ENCODE peak calls at places on chromosomes 1 and 21, in four cellular contexts. N is psoas muscle, X is PC-9, O is breast epithelium. K is an unnamed sample.

GRCh38 chr1:244151558-244151957 is 100.5 kb downstream of the ZBTB18 start:
- DNase-seq in N (no peak), X (no peak), O (no peak), K (no peak)

GRCh38 chr1:228364068-228364705 is 42.4 kb downstream of the TRIM11 start:
- DNase-seq in N (peak; percentile 50), X (no peak), O (no peak), K (no peak)

GRCh38 chr1:184212649-184213314 is 161.3 kb downstream of the TSEN15 start:
- DNase-seq in N (no peak), X (peak; percentile 82), O (peak; percentile 65), K (no peak)

GRCh38 chr21:26389971-26390641 is 183.0 kb downstream of the CYYR1 start:
- DNase-seq in N (no peak), X (peak; percentile 98), O (no peak), K (no peak)

GRCh38 chr1:93598861-93599439 is 82.7 kb downstream of the BCAR3 start:
- DNase-seq in N (no peak), X (no peak), O (no peak), K (no peak)

GRCh38 chr1:53617382-53618217 is 121.4 kb downstream of the GLIS1 start:
- DNase-seq in N (no peak), X (no peak), O (no peak), K (no peak)

GRCh38 chr1:205580140-205580922 is 51.5 kb downstream of the ELK4 start:
- DNase-seq in N (no peak), X (no peak), O (no peak), K (no peak)

GRCh38 chr1:81801032-81801833 is 499 bp downstream of the ADGRL2 start:
- DNase-seq in N (peak; percentile 80), X (peak; percentile 81), O (peak; percentile 77), K (no peak)

GRCh38 chr1:164363980-164364379 is 195.0 kb upstream of the PBX1 start:
- DNase-seq in N (no peak), X (no peak), O (no peak), K (no peak)

GRCh38 chr21:29320021-29320420 is 21.3 kb downstream of the BACH1 start:
- DNase-seq in N (no peak), X (no peak), O (no peak), K (no peak)

GRCh38 chr21:26815197-26815596 is 30.0 kb downstream of the ADAMTS1 start:
- DNase-seq in N (no peak), X (no peak), O (no peak), K (no peak)

GRCh38 chr1:182249201-182249676 is 142.4 kb downstream of the GLUL start:
- DNase-seq in N (no peak), X (no peak), O (no peak), K (no peak)

GRCh38 chr1:110390096-110390495 is 730 bp downstream of the SLC16A4 start:
- DNase-seq in N (peak; percentile 58), X (no peak), O (peak; percentile 68), K (no peak)

GRCh38 chr1:156865258-156865657 is 4.6 kb downstream of the NTRK1 start:
- DNase-seq in N (no peak), X (no peak), O (no peak), K (no peak)

GRCh38 chr1:63774617-63775417 is 1.0 kb downstream of the ROR1 start:
- DNase-seq in N (peak; percentile 71), X (no peak), O (peak; percentile 22), K (no peak)

GRCh38 chr1:40710581-40711315 is 19.2 kb downstream of the NFYC start:
- DNase-seq in N (no peak), X (no peak), O (no peak), K (no peak)

GRCh38 chr1:231606712-231607111 is 19.9 kb upstream of the DISC1 start:
- DNase-seq in N (no peak), X (peak; percentile 82), O (no peak), K (no peak)

GRCh38 chr1:24966724-24967346 is 36.8 kb upstream of the RUNX3 start:
- DNase-seq in N (peak; percentile 40), X (peak; percentile 56), O (no peak), K (peak; percentile 52)

GRCh38 chr1:110634455-110635281 is 28.5 kb upstream of the KCNA2 start:
- DNase-seq in N (peak; percentile 88), X (no peak), O (peak; percentile 66), K (peak; percentile 50)

GRCh38 chr1:199546323-199546722 is 481.2 kb upstream of the NR5A2 start:
- DNase-seq in N (no peak), X (no peak), O (no peak), K (no peak)

GRCh38 chr1:190001187-190001586 is 476.5 kb downstream of the BRINP3 start:
- DNase-seq in N (no peak), X (no peak), O (no peak), K (no peak)

GRCh38 chr1:85628791-85629531 is 48.4 kb downstream of the CCN1 start:
- DNase-seq in N (peak; percentile 58), X (no peak), O (peak; percentile 81), K (no peak)

GRCh38 chr1:46248122-46248920 is 758 bp downstream of the RAD54L start:
- DNase-seq in N (peak; percentile 57), X (peak; percentile 71), O (no peak), K (no peak)

GRCh38 chr1:7847599-7847998 is 5.3 kb downstream of the UTS2 start:
- DNase-seq in N (no peak), X (no peak), O (no peak), K (no peak)

GRCh38 chr1:173503391-173503790 is 26.3 kb downstream of the PRDX6 start:
- DNase-seq in N (no peak), X (no peak), O (no peak), K (no peak)

GRCh38 chr1:31744165-31744888 is 19.8 kb downstream of the ADGRB2 start:
- DNase-seq in N (no peak), X (no peak), O (no peak), K (no peak)

GRCh38 chr1:233326995-233327937 is at the start of gene MAP3K21:
- DNase-seq in N (peak; percentile 83), X (peak; percentile 83), O (peak; percentile 89), K (peak; percentile 86)

GRCh38 chr1:9294910-9295636 is 2.4 kb downstream of the SPSB1 start:
- DNase-seq in N (peak; percentile 76), X (no peak), O (no peak), K (no peak)

GRCh38 chr1:201383647-201384405 is 6.3 kb upstream of the TNNT2 start:
- DNase-seq in N (peak; percentile 71), X (peak; percentile 72), O (no peak), K (no peak)

GRCh38 chr1:1175221-1176062 is 1.8 kb downstream of the TTLL10 start:
- DNase-seq in N (peak; percentile 13), X (no peak), O (no peak), K (no peak)

GRCh38 chr1:228765543-228765942 is 30.3 kb downstream of the RHOU start:
- DNase-seq in N (no peak), X (no peak), O (no peak), K (no peak)

GRCh38 chr1:187959062-187959461 is 1130.3 kb downstream of the PLA2G4A start:
- DNase-seq in N (no peak), X (no peak), O (no peak), K (no peak)

GRCh38 chr1:181119076-181119989 is 30.8 kb downstream of the IER5 start:
- DNase-seq in N (no peak), X (peak; percentile 99), O (peak; percentile 95), K (no peak)

GRCh38 chr21:17636711-17637110 is 24.0 kb upstream of the BTG3 start:
- DNase-seq in N (peak; percentile 73), X (no peak), O (no peak), K (no peak)

GRCh38 chr1:243723458-243724043 is 126.5 kb downstream of the AKT3 start:
- DNase-seq in N (no peak), X (no peak), O (no peak), K (no peak)

GRCh38 chr1:77927414-77927813 is 39.0 kb downstream of the NEXN start:
- DNase-seq in N (no peak), X (no peak), O (no peak), K (no peak)

GRCh38 chr1:156388814-156389137 is 19.8 kb downstream of the RHBG start:
- DNase-seq in N (no peak), X (no peak), O (no peak), K (no peak)

GRCh38 chr1:36247538-36247937 is 23.3 kb downstream of the THRAP3 start:
- DNase-seq in N (no peak), X (no peak), O (no peak), K (no peak)
- H3K4me1 ChIP-seq in N (peaks cover 77% of the 10 kb centered on the region), X (peaks cover 66% of the 10 kb centered on the region), O (no peaks in the 10 kb centered on the region), K (no peaks in the 10 kb centered on the region)

GRCh38 chr21:45356653-45357435 is 48.1 kb upstream of the COL18A1 start:
- DNase-seq in N (no peak), X (no peak), O (no peak), K (no peak)

GRCh38 chr21:45358711-45359310 is 46.2 kb upstream of the COL18A1 start:
- DNase-seq in N (peak; percentile 15), X (no peak), O (no peak), K (no peak)

GRCh38 chr21:45357436-45358260 is 47.3 kb upstream of the COL18A1 start:
- DNase-seq in N (peak; percentile 75), X (no peak), O (no peak), K (no peak)

GRCh38 chr21:45359451-45360217 is 45.3 kb upstream of the COL18A1 start:
- DNase-seq in N (peak; percentile 39), X (no peak), O (no peak), K (no peak)

GRCh38 chr21:45358261-45358670 is 46.7 kb upstream of the COL18A1 start:
- DNase-seq in N (peak; percentile 35), X (no peak), O (no peak), K (no peak)
- H3K4me1 ChIP-seq in N (no peaks in the 10 kb centered on the region), X (no peaks in the 10 kb centered on the region), O (no peaks in the 10 kb centered on the region), K (no peaks in the 10 kb centered on the region)

GRCh38 chr1:21294266-21295058 is 4.2 kb upstream of the ECE1 start:
- DNase-seq in N (no peak), X (peak; percentile 85), O (no peak), K (peak; percentile 90)
- H3K4me1 ChIP-seq in N (peaks cover 4% of the 10 kb centered on the region), X (peaks cover 42% of the 10 kb centered on the region), O (no peaks in the 10 kb centered on the region), K (peaks cover 84% of the 10 kb centered on the region)

GRCh38 chr1:27445177-27445936 is 44.6 kb downstream of the WASF2 start:
- DNase-seq in N (no peak), X (no peak), O (no peak), K (no peak)
- H3K4me1 ChIP-seq in N (peaks cover 20% of the 10 kb centered on the region), X (no peaks in the 10 kb centered on the region), O (no peaks in the 10 kb centered on the region), K (peaks cover 15% of the 10 kb centered on the region)

GRCh38 chr1:19427087-19427781 is 58.1 kb downstream of the CAPZB start:
- DNase-seq in N (no peak), X (no peak), O (no peak), K (no peak)
- H3K4me1 ChIP-seq in N (peaks cover 93% of the 10 kb centered on the region), X (peaks cover 19% of the 10 kb centered on the region), O (peaks cover 41% of the 10 kb centered on the region), K (peaks cover 33% of the 10 kb centered on the region)

GRCh38 chr1:221874285-221875003 is 132.6 kb upstream of the DUSP10 start:
- DNase-seq in N (no peak), X (no peak), O (no peak), K (no peak)
- H3K4me1 ChIP-seq in N (no peaks in the 10 kb centered on the region), X (peaks cover 4% of the 10 kb centered on the region), O (no peaks in the 10 kb centered on the region), K (no peaks in the 10 kb centered on the region)

GRCh38 chr1:33471416-33471815 is 1.0 kb upstream of the ZSCAN20 start:
- DNase-seq in N (no peak), X (no peak), O (no peak), K (no peak)

GRCh38 chr1:33472349-33472980 is at the start of gene ZSCAN20:
- DNase-seq in N (peak; percentile 99), X (peak; percentile 92), O (peak; percentile 98), K (peak; percentile 70)

GRCh38 chr1:33470495-33471012 is 1.9 kb upstream of the ZSCAN20 start:
- DNase-seq in N (peak; percentile 80), X (peak; percentile 61), O (peak; percentile 71), K (no peak)

GRCh38 chr1:33477451-33477850 is 5.0 kb downstream of the ZSCAN20 start:
- DNase-seq in N (no peak), X (no peak), O (no peak), K (no peak)

GRCh38 chr1:33473900-33474299 is 1.5 kb downstream of the ZSCAN20 start:
- DNase-seq in N (no peak), X (no peak), O (no peak), K (no peak)
- H3K4me1 ChIP-seq in N (peaks cover 20% of the 10 kb centered on the region), X (peaks cover 10% of the 10 kb centered on the region), O (peaks cover 3% of the 10 kb centered on the region), K (no peaks in the 10 kb centered on the region)